ENCODE peak calls at places on chromosomes 3 and 15, in five cellular contexts. One of them, this sample, is unnamed.

GRCh38 chr3:126439346-126439967 is 36.2 kb downstream of the ZXDC start:
- DNase-seq in CD8-positive, alpha-beta T cell: no peak
- DNase-seq in brain microvascular endothelial cell: no peak
- DNase-seq in adrenal gland: no peak
- DNase-seq in mammary epithelial cell: no peak
- DNase-seq in this sample: no peak

GRCh38 chr3:12924437-12924836 is 83.1 kb upstream of the RPL32 start:
- DNase-seq in CD8-positive, alpha-beta T cell: no peak
- DNase-seq in brain microvascular endothelial cell: no peak
- DNase-seq in adrenal gland: no peak
- DNase-seq in mammary epithelial cell: no peak
- DNase-seq in this sample: peak; percentile 61

GRCh38 chr3:5197022-5197421 is 9.5 kb downstream of the EDEM1 start:
- DNase-seq in CD8-positive, alpha-beta T cell: no peak
- DNase-seq in brain microvascular endothelial cell: no peak
- DNase-seq in adrenal gland: no peak
- DNase-seq in mammary epithelial cell: peak; percentile 63
- DNase-seq in this sample: no peak

GRCh38 chr15:82300883-82301282 is 38.3 kb downstream of the SAXO2 start:
- DNase-seq in CD8-positive, alpha-beta T cell: no peak
- DNase-seq in brain microvascular endothelial cell: no peak
- DNase-seq in adrenal gland: no peak
- DNase-seq in mammary epithelial cell: no peak
- DNase-seq in this sample: no peak

GRCh38 chr3:149654188-149654601 is 3.6 kb downstream of the WWTR1 start:
- DNase-seq in CD8-positive, alpha-beta T cell: no peak
- DNase-seq in brain microvascular endothelial cell: peak; percentile 38
- DNase-seq in adrenal gland: peak; percentile 29
- DNase-seq in mammary epithelial cell: peak; percentile 52
- DNase-seq in this sample: no peak

GRCh38 chr15:48721061-48721810 is 75.7 kb upstream of the FBN1 start:
- DNase-seq in CD8-positive, alpha-beta T cell: no peak
- DNase-seq in brain microvascular endothelial cell: no peak
- DNase-seq in adrenal gland: no peak
- DNase-seq in mammary epithelial cell: no peak
- DNase-seq in this sample: no peak

GRCh38 chr3:132317229-132317948 is at the start of gene ACP3:
- DNase-seq in CD8-positive, alpha-beta T cell: no peak
- DNase-seq in brain microvascular endothelial cell: peak; percentile 37
- DNase-seq in adrenal gland: peak; percentile 48
- DNase-seq in mammary epithelial cell: peak; percentile 76
- DNase-seq in this sample: peak; percentile 89

GRCh38 chr15:36323607-36324006 is 255.8 kb upstream of the CDIN1 start:
- DNase-seq in CD8-positive, alpha-beta T cell: no peak
- DNase-seq in brain microvascular endothelial cell: no peak
- DNase-seq in adrenal gland: no peak
- DNase-seq in mammary epithelial cell: no peak
- DNase-seq in this sample: no peak

GRCh38 chr15:40782609-40783227 is 12.9 kb downstream of the C15orf62 start:
- DNase-seq in CD8-positive, alpha-beta T cell: peak; percentile 86
- DNase-seq in brain microvascular endothelial cell: no peak
- DNase-seq in adrenal gland: no peak
- DNase-seq in mammary epithelial cell: peak; percentile 67
- DNase-seq in this sample: peak; percentile 69

GRCh38 chr3:41640076-41640475 is 321.8 kb downstream of the ULK4 start:
- DNase-seq in CD8-positive, alpha-beta T cell: no peak
- DNase-seq in brain microvascular endothelial cell: no peak
- DNase-seq in adrenal gland: no peak
- DNase-seq in mammary epithelial cell: peak; percentile 40
- DNase-seq in this sample: no peak

GRCh38 chr3:194661946-194662345 is 10.0 kb downstream of the LSG1 start:
- DNase-seq in CD8-positive, alpha-beta T cell: no peak
- DNase-seq in brain microvascular endothelial cell: no peak
- DNase-seq in adrenal gland: no peak
- DNase-seq in mammary epithelial cell: no peak
- DNase-seq in this sample: no peak

GRCh38 chr3:62065985-62066693 is 307.2 kb downstream of the FEZF2 start:
- DNase-seq in CD8-positive, alpha-beta T cell: no peak
- DNase-seq in brain microvascular endothelial cell: no peak
- DNase-seq in adrenal gland: no peak
- DNase-seq in mammary epithelial cell: no peak
- DNase-seq in this sample: no peak

DNA sequence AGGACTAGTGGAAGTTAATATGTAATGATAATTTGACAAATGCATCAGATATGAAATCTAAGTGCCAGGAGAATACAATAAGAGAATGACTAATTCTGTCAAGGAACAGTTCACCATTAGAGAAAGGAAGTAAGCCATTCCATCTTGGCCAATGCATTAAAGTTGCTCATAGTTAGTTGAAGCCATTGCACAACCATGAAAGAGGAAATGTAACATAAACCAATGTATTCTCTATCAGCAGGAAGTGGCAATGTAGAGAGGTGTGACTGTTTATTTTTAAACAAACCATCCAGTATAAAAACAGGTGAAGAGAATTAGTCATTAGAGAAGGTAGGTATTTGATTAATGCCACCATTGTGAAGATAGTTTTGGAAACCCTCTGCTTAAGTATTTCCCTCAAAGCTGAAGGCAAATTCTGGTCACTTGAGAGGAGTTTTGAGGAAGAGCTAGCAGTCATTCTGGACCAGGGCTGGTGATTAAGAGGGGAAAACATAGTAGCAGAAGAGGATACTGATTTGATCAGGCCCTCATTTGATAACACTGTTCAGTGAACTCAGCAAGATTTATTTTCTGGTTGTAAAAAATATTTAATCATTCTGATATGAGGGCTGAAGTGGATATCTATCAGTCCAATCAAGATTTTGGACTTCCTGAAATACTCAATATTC is 10.8 kb upstream of the ANXA2 start:
- DNase-seq in CD8-positive, alpha-beta T cell: no peak
- DNase-seq in brain microvascular endothelial cell: no peak
- DNase-seq in adrenal gland: no peak
- DNase-seq in mammary epithelial cell: peak; percentile 98
- DNase-seq in this sample: no peak
- H3K4me3 ChIP-seq in CD8-positive, alpha-beta T cell: no peak overlapping the region
- H3K4me3 ChIP-seq in brain microvascular endothelial cell: no peak overlapping the region
- H3K4me3 ChIP-seq in adrenal gland: no peak overlapping the region
- H3K4me3 ChIP-seq in mammary epithelial cell: no peak overlapping the region
- H3K4me3 ChIP-seq in this sample: no peak overlapping the region

DNA sequence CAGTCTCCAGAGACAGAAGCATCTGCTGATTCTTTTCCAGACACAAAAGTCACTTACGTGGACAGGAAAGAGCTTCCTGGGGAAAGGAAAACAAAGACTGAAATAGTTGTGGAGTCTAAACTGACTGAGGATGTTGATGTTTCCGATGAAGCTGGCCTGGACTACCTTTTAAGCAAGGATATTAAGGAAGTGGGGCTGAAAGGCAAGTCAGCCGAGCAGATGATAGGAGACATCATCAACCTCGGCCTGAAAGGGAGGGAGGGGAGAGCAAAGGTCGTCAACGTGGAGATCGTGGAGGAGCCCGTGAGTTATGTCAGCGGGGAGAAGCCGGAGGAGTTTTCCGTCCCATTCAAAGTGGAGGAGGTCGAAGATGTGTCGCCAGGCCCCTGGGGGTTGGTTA is 25.4 kb downstream of the SYNM start:
- DNase-seq in CD8-positive, alpha-beta T cell: no peak
- DNase-seq in brain microvascular endothelial cell: no peak
- DNase-seq in adrenal gland: peak; percentile 17
- DNase-seq in mammary epithelial cell: no peak
- DNase-seq in this sample: no peak
- H3K27ac ChIP-seq in CD8-positive, alpha-beta T cell: no peak overlapping the region
- H3K27ac ChIP-seq in brain microvascular endothelial cell: no peak overlapping the region
- H3K27ac ChIP-seq in adrenal gland: no peak overlapping the region
- H3K27ac ChIP-seq in mammary epithelial cell: no peak overlapping the region
- H3K27ac ChIP-seq in this sample: no peak overlapping the region

DNA sequence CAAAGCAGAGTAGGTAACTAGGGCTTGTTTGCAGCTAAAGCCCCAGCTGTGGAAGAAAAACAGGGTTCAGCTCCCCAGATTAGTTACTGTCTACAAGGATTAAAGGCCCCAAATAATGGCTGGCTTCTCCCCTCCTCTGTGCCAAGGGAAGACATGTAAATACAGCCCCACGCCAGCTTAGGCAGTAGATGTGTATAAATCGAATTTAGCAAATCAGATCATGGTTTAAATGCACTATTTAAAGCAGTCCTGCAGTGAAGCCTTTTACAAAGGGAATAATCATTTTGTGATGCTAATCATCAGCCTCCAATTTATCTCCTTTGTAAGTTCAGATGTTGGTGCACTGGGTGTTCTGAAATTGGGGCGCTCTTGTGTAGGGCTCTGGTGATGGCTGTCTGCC is 46.7 kb upstream of the POLG start:
- DNase-seq in CD8-positive, alpha-beta T cell: no peak
- DNase-seq in brain microvascular endothelial cell: no peak
- DNase-seq in adrenal gland: no peak
- DNase-seq in mammary epithelial cell: no peak
- DNase-seq in this sample: no peak
- H3K27me3 ChIP-seq in CD8-positive, alpha-beta T cell: peaks cover 8% of the 10 kb centered on the region
- H3K27me3 ChIP-seq in brain microvascular endothelial cell: peaks cover 79% of the 10 kb centered on the region
- H3K27me3 ChIP-seq in adrenal gland: peaks cover 27% of the 10 kb centered on the region
- H3K27me3 ChIP-seq in mammary epithelial cell: peaks cover 18% of the 10 kb centered on the region
- H3K27me3 ChIP-seq in this sample: no peaks in the 10 kb centered on the region

GRCh38 chr3:48016336-48016973 is at the start of gene MAP4:
- DNase-seq in CD8-positive, alpha-beta T cell: no peak
- DNase-seq in brain microvascular endothelial cell: peak; percentile 55
- DNase-seq in adrenal gland: no peak
- DNase-seq in mammary epithelial cell: no peak
- DNase-seq in this sample: no peak
- H3K4me3 ChIP-seq in CD8-positive, alpha-beta T cell: no peak within 1 kb of the TSS
- H3K4me3 ChIP-seq in brain microvascular endothelial cell: no peak within 1 kb of the TSS
- H3K4me3 ChIP-seq in adrenal gland: no peak within 1 kb of the TSS
- H3K4me3 ChIP-seq in mammary epithelial cell: no peak within 1 kb of the TSS
- H3K4me3 ChIP-seq in this sample: peak within 1 kb of the TSS; percentile 20

DNA sequence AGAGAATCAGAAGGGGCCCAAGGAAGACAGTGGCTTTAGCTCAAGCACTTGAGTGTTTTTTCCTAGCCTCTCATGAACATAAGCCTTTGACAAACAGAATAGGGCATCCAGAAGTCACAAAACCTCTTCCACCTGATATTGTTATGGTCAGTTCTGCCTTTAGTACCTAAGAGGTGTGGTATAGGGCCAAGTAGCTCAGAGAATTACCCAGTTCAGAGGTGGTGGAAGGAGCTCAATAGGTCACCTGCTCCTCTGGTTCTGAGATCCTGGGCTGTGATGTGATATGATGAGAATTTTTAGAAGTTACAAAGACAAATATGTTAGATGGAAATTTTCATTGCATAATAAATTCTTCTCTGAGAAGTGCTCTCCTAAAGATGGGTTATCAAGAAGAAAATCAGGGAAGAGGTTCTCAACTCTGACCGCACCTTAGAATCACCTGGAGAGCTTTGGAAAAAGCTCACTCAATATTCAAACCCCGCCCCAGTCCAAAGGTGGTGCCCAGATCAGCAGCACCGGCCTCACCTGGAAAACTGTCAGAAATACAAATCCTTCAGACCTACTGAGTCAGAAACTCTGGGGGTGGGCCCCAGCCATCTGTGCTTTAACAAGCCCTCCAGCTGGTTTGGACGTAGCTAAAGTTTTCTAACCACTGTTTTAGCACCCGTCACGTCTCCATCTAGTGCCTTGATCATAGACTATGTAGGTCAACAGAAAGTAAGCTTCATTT is 101.3 kb downstream of the MYH15 start:
- DNase-seq in CD8-positive, alpha-beta T cell: no peak
- DNase-seq in brain microvascular endothelial cell: no peak
- DNase-seq in adrenal gland: no peak
- DNase-seq in mammary epithelial cell: no peak
- DNase-seq in this sample: no peak
- H3K27ac ChIP-seq in CD8-positive, alpha-beta T cell: no peak overlapping the region
- H3K27ac ChIP-seq in brain microvascular endothelial cell: no peak overlapping the region
- H3K27ac ChIP-seq in adrenal gland: no peak overlapping the region
- H3K27ac ChIP-seq in mammary epithelial cell: no peak overlapping the region
- H3K27ac ChIP-seq in this sample: no peak overlapping the region

GRCh38 chr3:32817561-32818430 is at the start of gene TRIM71:
- DNase-seq in CD8-positive, alpha-beta T cell: no peak
- DNase-seq in brain microvascular endothelial cell: no peak
- DNase-seq in adrenal gland: no peak
- DNase-seq in mammary epithelial cell: peak; percentile 39
- DNase-seq in this sample: no peak

GRCh38 chr3:32818431-32819085 is 761 bp downstream of the TRIM71 start:
- DNase-seq in CD8-positive, alpha-beta T cell: no peak
- DNase-seq in brain microvascular endothelial cell: no peak
- DNase-seq in adrenal gland: no peak
- DNase-seq in mammary epithelial cell: no peak
- DNase-seq in this sample: no peak

GRCh38 chr3:32820430-32820829 is 2.6 kb downstream of the TRIM71 start:
- DNase-seq in CD8-positive, alpha-beta T cell: no peak
- DNase-seq in brain microvascular endothelial cell: no peak
- DNase-seq in adrenal gland: no peak
- DNase-seq in mammary epithelial cell: no peak
- DNase-seq in this sample: no peak

GRCh38 chr3:32819581-32820348 is 2.0 kb downstream of the TRIM71 start:
- DNase-seq in CD8-positive, alpha-beta T cell: no peak
- DNase-seq in brain microvascular endothelial cell: no peak
- DNase-seq in adrenal gland: no peak
- DNase-seq in mammary epithelial cell: no peak
- DNase-seq in this sample: no peak

GRCh38 chr3:32819086-32819450 is 1.3 kb downstream of the TRIM71 start:
- DNase-seq in CD8-positive, alpha-beta T cell: no peak
- DNase-seq in brain microvascular endothelial cell: no peak
- DNase-seq in adrenal gland: no peak
- DNase-seq in mammary epithelial cell: no peak
- DNase-seq in this sample: no peak
- H3K27me3 ChIP-seq in CD8-positive, alpha-beta T cell: peaks cover 6% of the 10 kb centered on the region
- H3K27me3 ChIP-seq in brain microvascular endothelial cell: peaks cover 72% of the 10 kb centered on the region
- H3K27me3 ChIP-seq in adrenal gland: peaks cover 52% of the 10 kb centered on the region
- H3K27me3 ChIP-seq in mammary epithelial cell: peaks cover 68% of the 10 kb centered on the region
- H3K27me3 ChIP-seq in this sample: no peaks in the 10 kb centered on the region

DNA sequence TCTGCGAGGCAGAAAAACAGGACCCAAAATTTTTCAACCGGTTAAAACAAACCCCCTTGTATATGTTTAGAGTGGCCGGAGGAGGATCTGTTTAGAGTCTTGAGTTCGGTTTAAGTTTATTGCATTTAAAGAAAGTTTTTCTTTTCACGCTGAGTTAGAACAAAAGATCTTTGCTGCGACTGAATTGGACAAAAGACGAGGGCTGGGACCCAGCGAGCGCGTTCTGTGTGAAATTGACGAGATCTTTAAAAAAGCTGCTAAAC is 9.8 kb downstream of the NR2F2 start:
- DNase-seq in CD8-positive, alpha-beta T cell: no peak
- DNase-seq in brain microvascular endothelial cell: no peak
- DNase-seq in adrenal gland: no peak
- DNase-seq in mammary epithelial cell: no peak
- DNase-seq in this sample: no peak
- H3K4me3 ChIP-seq in CD8-positive, alpha-beta T cell: no peak overlapping the region
- H3K4me3 ChIP-seq in brain microvascular endothelial cell: peak overlapping the region; percentile 79
- H3K4me3 ChIP-seq in adrenal gland: peak overlapping the region; percentile 55
- H3K4me3 ChIP-seq in mammary epithelial cell: peak overlapping the region; percentile 84
- H3K4me3 ChIP-seq in this sample: peak overlapping the region; percentile 94

DNA sequence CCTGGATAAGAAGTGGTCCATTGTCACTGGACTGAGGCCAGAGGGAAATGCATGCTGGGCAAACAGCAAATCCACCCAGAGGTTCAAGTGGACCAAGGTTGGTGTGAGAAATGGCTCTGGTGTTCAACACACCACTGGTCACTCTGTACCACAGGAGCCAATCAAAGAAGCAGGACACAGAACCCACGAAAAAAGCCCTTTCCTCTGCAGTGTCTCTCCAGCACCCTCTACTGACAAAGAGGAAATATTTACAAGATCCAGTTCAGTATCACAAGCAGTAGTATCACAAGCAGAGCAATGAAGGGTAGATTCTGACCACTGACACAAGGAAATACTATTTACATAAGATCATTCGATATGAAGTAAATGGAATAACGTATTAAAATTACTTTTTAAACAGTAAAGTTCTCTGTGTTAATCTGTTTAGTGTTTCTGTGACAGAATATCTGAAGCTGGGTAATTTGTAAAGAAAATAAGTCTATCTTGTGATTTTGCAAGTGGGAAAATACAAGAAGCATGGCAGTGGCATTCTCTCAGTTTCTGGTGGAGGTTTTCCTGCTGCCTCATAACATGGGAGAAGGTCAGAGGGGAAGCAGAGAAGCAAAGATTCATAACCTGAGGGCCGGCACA is 390.7 kb downstream of the EFHB start:
- DNase-seq in CD8-positive, alpha-beta T cell: no peak
- DNase-seq in brain microvascular endothelial cell: no peak
- DNase-seq in adrenal gland: peak; percentile 22
- DNase-seq in mammary epithelial cell: peak; percentile 29
- DNase-seq in this sample: no peak
- H3K27ac ChIP-seq in CD8-positive, alpha-beta T cell: no peak overlapping the region
- H3K27ac ChIP-seq in brain microvascular endothelial cell: no peak overlapping the region
- H3K27ac ChIP-seq in adrenal gland: no peak overlapping the region
- H3K27ac ChIP-seq in mammary epithelial cell: no peak overlapping the region
- H3K27ac ChIP-seq in this sample: no peak overlapping the region